ENCODE peak calls at places on chromosomes 12 and 14, in eight cellular contexts. Q is ecto neural progenitor cell, K is Right ventricle myocardium inferior, Z is AG04450, W is dorsolateral prefrontal cortex, U is putamen, E is Kasumi-1, J is astrocyte of the spinal cord. C is an unnamed sample.

GRCh38 chr14:77040995-77041744 is 12.7 kb upstream of the IRF2BPL start:
- DNase-seq in Q (no peak), K (no peak), Z (no peak), W (peak; percentile 26), U (no peak), E (no peak), J (no peak), C (no peak)

GRCh38 chr12:69284131-69284530 is 44.8 kb downstream of the CPSF6 start:
- DNase-seq in Q (peak; percentile 69), K (peak; percentile 83), Z (peak; percentile 32), W (peak; percentile 71), U (peak; percentile 59), E (peak; percentile 69), J (peak; percentile 77), C (peak; percentile 87)

GRCh38 chr12:15633201-15633600 is 156.0 kb downstream of the EPS8 start:
- DNase-seq in Q (no peak), K (no peak), Z (no peak), W (no peak), U (no peak), E (no peak), J (no peak), C (no peak)

GRCh38 chr14:20683896-20684661 is at the start of gene RNASE4:
- DNase-seq in Q (peak; percentile 88), K (peak; percentile 90), Z (peak; percentile 82), W (peak; percentile 66), U (peak; percentile 83), E (peak; percentile 65), J (peak; percentile 88), C (peak; percentile 91)

GRCh38 chr12:108302471-108303311 is 36.4 kb downstream of the CMKLR1 start:
- DNase-seq in Q (no peak), K (peak; percentile 91), Z (no peak), W (no peak), U (no peak), E (no peak), J (peak; percentile 80), C (peak; percentile 88)

GRCh38 chr14:95274283-95274682 is 45.4 kb downstream of the CLMN start:
- DNase-seq in Q (no peak), K (no peak), Z (no peak), W (no peak), U (no peak), E (no peak), J (no peak), C (no peak)

GRCh38 chr14:42047421-42048045 is 440.9 kb downstream of the LRFN5 start:
- DNase-seq in Q (no peak), K (no peak), Z (no peak), W (no peak), U (no peak), E (no peak), J (no peak), C (no peak)

GRCh38 chr12:1518763-1519516 is 75.4 kb downstream of the FBXL14 start:
- DNase-seq in Q (peak; percentile 56), K (no peak), Z (peak; percentile 49), W (no peak), U (no peak), E (no peak), J (peak; percentile 91), C (no peak)

GRCh38 chr14:43872752-43873655 is 634.1 kb downstream of the FSCB start:
- DNase-seq in Q (no peak), K (no peak), Z (no peak), W (no peak), U (no peak), E (no peak), J (no peak), C (no peak)

GRCh38 chr14:65229431-65230286 is 127.3 kb upstream of the MAX start:
- DNase-seq in Q (peak; percentile 76), K (no peak), Z (no peak), W (no peak), U (peak; percentile 66), E (no peak), J (peak; percentile 54), C (peak; percentile 60)

GRCh38 chr14:72616294-72616693 is 277.6 kb downstream of the DPF3 start:
- DNase-seq in Q (peak; percentile 20), K (no peak), Z (peak; percentile 54), W (no peak), U (no peak), E (no peak), J (peak; percentile 58), C (peak; percentile 42)

GRCh38 chr12:2619136-2619535 is 175.6 kb upstream of the FKBP4 start:
- DNase-seq in Q (no peak), K (no peak), Z (no peak), W (no peak), U (no peak), E (no peak), J (no peak), C (no peak)

GRCh38 chr14:22338381-22338780 is 250.6 kb downstream of the DAD1 start:
- DNase-seq in Q (no peak), K (no peak), Z (no peak), W (no peak), U (no peak), E (no peak), J (no peak), C (no peak)

GRCh38 chr12:92927436-92928116 is 1.5 kb downstream of the EEA1 start:
- DNase-seq in Q (no peak), K (no peak), Z (no peak), W (no peak), U (peak; percentile 12), E (peak; percentile 46), J (peak; percentile 69), C (no peak)

GRCh38 chr12:53093777-53094393 is 3.6 kb upstream of the IGFBP6 start:
- DNase-seq in Q (no peak), K (no peak), Z (no peak), W (no peak), U (no peak), E (no peak), J (no peak), C (no peak)

GRCh38 chr12:54251667-54252284 is 28.1 kb downstream of the CBX5 start:
- DNase-seq in Q (no peak), K (no peak), Z (no peak), W (no peak), U (peak; percentile 30), E (peak; percentile 61), J (peak; percentile 51), C (no peak)

GRCh38 chr12:93387780-93388179 is 10.1 kb downstream of the NUDT4 start:
- DNase-seq in Q (no peak), K (no peak), Z (no peak), W (no peak), U (no peak), E (no peak), J (peak; percentile 52), C (no peak)

GRCh38 chr12:131943389-131943788 is 6.4 kb upstream of the EP400 start:
- DNase-seq in Q (no peak), K (no peak), Z (no peak), W (no peak), U (no peak), E (no peak), J (no peak), C (no peak)

GRCh38 chr14:26872930-26873470 is 275.2 kb upstream of the NOVA1 start:
- DNase-seq in Q (no peak), K (no peak), Z (no peak), W (peak; percentile 85), U (no peak), E (no peak), J (no peak), C (no peak)

GRCh38 chr12:58268080-58268479 is 326.7 kb downstream of the ATP23 start:
- DNase-seq in Q (no peak), K (no peak), Z (no peak), W (no peak), U (no peak), E (no peak), J (no peak), C (no peak)

GRCh38 chr12:95623554-95624170 is 72.4 kb upstream of the USP44 start:
- DNase-seq in Q (peak; percentile 88), K (peak; percentile 76), Z (peak; percentile 78), W (no peak), U (peak; percentile 13), E (peak; percentile 15), J (peak; percentile 83), C (peak; percentile 79)

GRCh38 chr14:50156111-50156510 is 39.7 kb upstream of the VCPKMT start:
- DNase-seq in Q (no peak), K (no peak), Z (no peak), W (no peak), U (no peak), E (no peak), J (no peak), C (no peak)

GRCh38 chr12:57101892-57102695 is 9.1 kb downstream of the STAT6 start:
- DNase-seq in Q (no peak), K (no peak), Z (no peak), W (no peak), U (no peak), E (peak; percentile 55), J (no peak), C (no peak)

GRCh38 chr12:117045175-117045997 is 53.8 kb downstream of the TESC start:
- DNase-seq in Q (no peak), K (peak; percentile 62), Z (no peak), W (no peak), U (peak; percentile 60), E (peak; percentile 6), J (no peak), C (no peak)

GRCh38 chr12:104873374-104873773 is 84.7 kb downstream of the SLC41A2 start:
- DNase-seq in Q (no peak), K (no peak), Z (no peak), W (no peak), U (no peak), E (no peak), J (no peak), C (no peak)

GRCh38 chr14:41859336-41859735 is 252.7 kb downstream of the LRFN5 start:
- DNase-seq in Q (no peak), K (no peak), Z (no peak), W (no peak), U (no peak), E (peak; percentile 33), J (no peak), C (no peak)

GRCh38 chr14:48616941-48617340 is 941.5 kb upstream of the MDGA2 start:
- DNase-seq in Q (no peak), K (no peak), Z (no peak), W (no peak), U (no peak), E (no peak), J (no peak), C (no peak)

GRCh38 chr14:36279306-36280244 is 40.9 kb downstream of the MBIP start:
- DNase-seq in Q (no peak), K (no peak), Z (no peak), W (no peak), U (no peak), E (no peak), J (no peak), C (no peak)

GRCh38 chr12:84329933-84330332 is 582.7 kb downstream of the SLC6A15 start:
- DNase-seq in Q (no peak), K (no peak), Z (no peak), W (no peak), U (no peak), E (no peak), J (no peak), C (no peak)

GRCh38 chr12:60205500-60205899 is 609.7 kb downstream of the SLC16A7 start:
- DNase-seq in Q (no peak), K (no peak), Z (no peak), W (no peak), U (no peak), E (no peak), J (peak; percentile 50), C (no peak)

GRCh38 chr14:72752034-72752412 is 141.9 kb downstream of the DPF3 start:
- DNase-seq in Q (no peak), K (no peak), Z (no peak), W (no peak), U (no peak), E (no peak), J (no peak), C (no peak)

GRCh38 chr12:3379079-3379478 is 111.9 kb upstream of the PRMT8 start:
- DNase-seq in Q (no peak), K (no peak), Z (no peak), W (no peak), U (no peak), E (no peak), J (no peak), C (no peak)

GRCh38 chr12:28218875-28219274 is 28.6 kb downstream of the CCDC91 start:
- DNase-seq in Q (no peak), K (no peak), Z (no peak), W (no peak), U (no peak), E (no peak), J (no peak), C (no peak)

GRCh38 chr12:59595097-59595496 is 732 bp upstream of the SLC16A7 start:
- DNase-seq in Q (no peak), K (no peak), Z (no peak), W (no peak), U (no peak), E (peak; percentile 41), J (peak; percentile 3), C (no peak)